ENCODE peak calls at places on chromosomes 2 and 18, in six cellular contexts. X is Karpas-422, U is MM.1S, A is mesendoderm, F is fibroblast of lung, O is prostate gland. P is an unnamed sample.

GRCh38 chr2:149765636-149766035 is 178.1 kb upstream of the MMADHC start:
- DNase-seq in X (no peak), U (no peak), A (no peak), F (no peak), O (no peak), P (no peak)

GRCh38 chr18:21851327-21851961 is 110.9 kb downstream of the MIB1 start:
- DNase-seq in X (peak; percentile 75), U (peak; percentile 46), A (no peak), F (no peak), O (no peak), P (no peak)

GRCh38 chr2:42840760-42841159 is 48.4 kb upstream of the HAAO start:
- DNase-seq in X (no peak), U (no peak), A (no peak), F (no peak), O (no peak), P (no peak)

GRCh38 chr2:207227062-207227748 is 61.5 kb upstream of the KLF7 start:
- DNase-seq in X (no peak), U (no peak), A (peak; percentile 94), F (peak; percentile 57), O (no peak), P (no peak)

GRCh38 chr2:88190808-88191721 is 20.9 kb downstream of the THNSL2 start:
- DNase-seq in X (peak; percentile 74), U (peak; percentile 52), A (peak; percentile 82), F (peak; percentile 13), O (no peak), P (no peak)

GRCh38 chr18:61975526-61976326 is 82.9 kb upstream of the RNF152 start:
- DNase-seq in X (no peak), U (peak; percentile 70), A (no peak), F (no peak), O (no peak), P (no peak)

GRCh38 chr2:239040152-239040761 is 192.4 kb downstream of the TWIST2 start:
- DNase-seq in X (no peak), U (no peak), A (no peak), F (no peak), O (no peak), P (no peak)

GRCh38 chr2:161243312-161243711 is 64.9 kb upstream of the PSMD14 start:
- DNase-seq in X (peak; percentile 91), U (no peak), A (peak; percentile 61), F (no peak), O (no peak), P (no peak)

DNA sequence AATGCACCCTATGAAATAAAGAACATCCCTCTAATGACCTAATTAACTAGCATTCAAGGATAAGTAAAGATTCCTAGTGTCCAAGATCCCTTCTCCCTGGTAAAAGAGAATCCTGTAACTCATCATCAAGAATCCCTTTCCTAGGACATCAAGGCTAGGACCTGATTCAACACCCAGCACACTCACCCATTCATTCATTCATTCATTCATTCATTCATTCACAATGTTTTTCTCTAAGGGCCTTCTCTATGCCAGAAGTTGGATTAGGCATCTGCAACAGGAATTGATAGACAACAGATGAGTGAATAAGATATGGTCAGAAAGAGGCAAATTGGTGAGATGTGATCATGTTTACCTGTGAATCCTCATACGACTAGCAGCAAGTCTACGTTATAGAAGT is 126.8 kb downstream of the OSR1 start:
- DNase-seq in X (no peak), U (no peak), A (no peak), F (no peak), O (no peak), P (no peak)
- H3K27me3 ChIP-seq in X (no peaks in the 10 kb centered on the region), U (no peaks in the 10 kb centered on the region), A (no peaks in the 10 kb centered on the region), F (no peaks in the 10 kb centered on the region), O (no peaks in the 10 kb centered on the region), P (no peaks in the 10 kb centered on the region)

GRCh38 chr2:241091201-241091600 is 10.9 kb downstream of the MTERF4 start:
- DNase-seq in X (no peak), U (no peak), A (no peak), F (no peak), O (no peak), P (no peak)

GRCh38 chr2:241087420-241088268 is 14.4 kb downstream of the MTERF4 start:
- DNase-seq in X (no peak), U (no peak), A (no peak), F (no peak), O (no peak), P (no peak)

GRCh38 chr2:241091734-241092445 is 10.2 kb downstream of the MTERF4 start:
- DNase-seq in X (no peak), U (no peak), A (no peak), F (no peak), O (no peak), P (no peak)

GRCh38 chr2:241088376-241088775 is 13.7 kb downstream of the MTERF4 start:
- DNase-seq in X (no peak), U (no peak), A (no peak), F (no peak), O (no peak), P (no peak)

DNA sequence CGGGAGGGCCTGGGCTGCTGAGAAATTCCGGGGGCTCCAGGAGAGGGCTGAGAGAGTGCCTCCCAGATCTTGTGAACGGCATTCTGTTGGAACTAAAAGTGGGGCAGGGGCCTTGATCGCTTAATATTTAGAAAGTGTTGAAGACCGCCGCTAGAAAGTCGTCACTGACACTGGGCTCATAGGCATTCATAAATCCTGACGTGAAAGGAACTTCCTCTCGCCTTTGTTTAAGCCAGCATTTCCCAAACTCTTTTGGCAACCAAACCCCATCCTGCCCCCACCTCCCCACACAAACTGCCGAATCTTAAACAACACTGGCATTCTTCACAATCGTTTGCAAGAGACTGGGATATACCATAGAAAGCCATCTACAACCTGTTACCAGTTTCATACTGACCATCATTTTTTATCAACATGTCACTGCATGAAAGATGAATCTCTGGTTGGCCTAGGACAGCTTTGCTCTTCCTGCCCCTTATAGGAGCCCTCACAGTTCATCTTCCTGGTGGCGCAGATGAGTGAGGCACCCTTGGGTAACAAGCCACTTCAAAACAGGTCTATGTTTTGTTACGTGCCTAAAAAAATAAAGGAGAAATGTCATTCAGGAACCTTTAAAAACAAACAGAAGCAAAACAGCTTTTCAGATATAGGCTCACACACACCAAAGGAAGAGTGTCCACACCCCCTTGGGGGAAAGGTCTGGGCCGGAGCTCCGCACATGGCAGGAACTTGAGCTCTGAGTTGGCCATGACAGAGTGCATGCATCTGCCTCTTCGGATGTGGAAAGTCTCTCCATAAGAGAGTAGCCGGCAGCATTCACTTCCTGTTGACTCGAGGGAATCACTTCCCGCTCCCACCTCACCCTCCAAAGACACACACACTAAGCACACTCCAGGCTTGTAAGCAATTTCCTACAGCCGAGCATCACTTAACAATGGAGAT is 13.0 kb downstream of the MTERF4 start:
- DNase-seq in X (no peak), U (no peak), A (no peak), F (no peak), O (no peak), P (no peak)
- H3K36me3 ChIP-seq in X (peaks cover 30% of the 10 kb centered on the region), U (no peaks in the 10 kb centered on the region), A (peaks cover 5% of the 10 kb centered on the region), F (peaks cover 24% of the 10 kb centered on the region), O (peaks cover 6% of the 10 kb centered on the region), P (peaks cover 74% of the 10 kb centered on the region)

GRCh38 chr2:28665041-28665704 is 86.5 kb upstream of the PPP1CB start:
- DNase-seq in X (no peak), U (no peak), A (no peak), F (peak; percentile 85), O (peak; percentile 51), P (no peak)
- H3K4me3 ChIP-seq in X (no peak overlapping the region), U (no peak overlapping the region), A (no peak overlapping the region), F (no peak overlapping the region), O (no peak overlapping the region), P (no peak overlapping the region)

GRCh38 chr2:144522741-144523605 is 3.1 kb upstream of the ZEB2 start:
- DNase-seq in X (peak; percentile 56), U (no peak), A (peak; percentile 84), F (no peak), O (no peak), P (no peak)
- H3K27me3 ChIP-seq in X (no peaks in the 10 kb centered on the region), U (peaks cover 63% of the 10 kb centered on the region), A (peaks cover 14% of the 10 kb centered on the region), F (no peaks in the 10 kb centered on the region), O (peaks cover 8% of the 10 kb centered on the region), P (peaks cover 48% of the 10 kb centered on the region)

GRCh38 chr18:58911766-58912165 is 47.1 kb downstream of the ZNF532 start:
- DNase-seq in X (no peak), U (peak; percentile 17), A (peak; percentile 55), F (no peak), O (no peak), P (no peak)

GRCh38 chr18:58903533-58903932 is 38.9 kb downstream of the ZNF532 start:
- DNase-seq in X (no peak), U (no peak), A (no peak), F (peak; percentile 62), O (no peak), P (no peak)

GRCh38 chr18:58911241-58911640 is 46.6 kb downstream of the ZNF532 start:
- DNase-seq in X (no peak), U (no peak), A (peak; percentile 30), F (no peak), O (no peak), P (no peak)

GRCh38 chr18:58909521-58909920 is 44.8 kb downstream of the ZNF532 start:
- DNase-seq in X (no peak), U (no peak), A (no peak), F (no peak), O (no peak), P (no peak)

GRCh38 chr18:58908006-58908405 is 43.3 kb downstream of the ZNF532 start:
- DNase-seq in X (no peak), U (no peak), A (no peak), F (no peak), O (no peak), P (no peak)
- H3K36me3 ChIP-seq in X (no peaks in the 10 kb centered on the region), U (no peaks in the 10 kb centered on the region), A (no peaks in the 10 kb centered on the region), F (peaks cover 2% of the 10 kb centered on the region), O (no peaks in the 10 kb centered on the region), P (no peaks in the 10 kb centered on the region)

GRCh38 chr2:110104025-110104771 is 11.4 kb downstream of the MALL start:
- DNase-seq in X (no peak), U (no peak), A (no peak), F (peak; percentile 91), O (no peak), P (no peak)

GRCh38 chr2:110105608-110106467 is 9.8 kb downstream of the MALL start:
- DNase-seq in X (no peak), U (no peak), A (no peak), F (peak; percentile 90), O (peak; percentile 67), P (no peak)

GRCh38 chr2:110105183-110105582 is 10.4 kb downstream of the MALL start:
- DNase-seq in X (no peak), U (no peak), A (no peak), F (no peak), O (no peak), P (no peak)

GRCh38 chr2:110107092-110108079 is 8.2 kb downstream of the MALL start:
- DNase-seq in X (no peak), U (no peak), A (no peak), F (no peak), O (no peak), P (no peak)

DNA sequence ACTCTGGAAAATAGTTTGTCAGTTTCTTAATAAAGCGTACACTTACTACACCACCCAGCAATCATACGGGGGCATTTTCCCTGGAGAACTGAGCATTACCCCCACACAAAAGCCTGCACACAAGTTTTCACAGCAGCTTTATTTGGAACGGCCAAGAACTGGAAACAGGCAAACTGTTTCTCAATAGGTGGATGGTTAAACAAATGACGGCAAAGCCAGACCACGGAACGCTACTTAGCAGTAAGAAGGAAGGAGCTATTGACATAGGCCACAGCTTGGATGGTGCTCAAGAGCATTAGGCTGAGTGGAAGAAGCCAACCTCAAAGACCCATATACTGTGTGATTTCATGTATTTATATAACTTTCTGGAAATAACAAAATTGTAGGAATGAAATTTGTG is 9.0 kb downstream of the MALL start:
- DNase-seq in X (no peak), U (no peak), A (no peak), F (peak; percentile 97), O (peak; percentile 76), P (no peak)
- H3K4me3 ChIP-seq in X (no peak overlapping the region), U (no peak overlapping the region), A (no peak overlapping the region), F (no peak overlapping the region), O (no peak overlapping the region), P (no peak overlapping the region)

P was measured in effector memory CD4-positive, alpha-beta T cell.